ENCODE peak calls at places on chromosome 12, in ten cellular contexts. Y is foreskin fibroblast, R is left ventricle myocardium inferior, V is lung, I is endothelial cell, K is B cell, U is HCT116, N is progenitor cell of endocrine pancreas, A is fibroblast of the aortic adventitia, T is K562. E is an unnamed sample.

GRCh38 chr12:52204095-52204930 is 12.5 kb upstream of the KRT80 start:
- DNase-seq in Y (peak), R (no peak), V (no peak), I (no peak), K (no peak), U (no peak), N (no peak), A (no peak), T (no peak), E (no peak)

GRCh38 chr12:128808651-128809050 is 15.1 kb downstream of the SLC15A4 start:
- DNase-seq in Y (no peak), R (no peak), V (no peak), I (no peak), K (no peak), U (no peak), N (no peak), A (no peak), T (no peak), E (no peak)

GRCh38 chr12:42477931-42478330 is 111.6 kb downstream of the PRICKLE1 start:
- DNase-seq in Y (peak), R (no peak), V (no peak), I (no peak), K (no peak), U (no peak), N (no peak), A (no peak), T (no peak), E (no peak)

GRCh38 chr12:87866602-87867292 is 162.5 kb downstream of the C12orf50 start:
- DNase-seq in Y (peak), R (no peak), V (no peak), I (peak), K (no peak), U (peak), N (no peak), A (peak), T (no peak), E (peak)

GRCh38 chr12:104337030-104337558 is 33.6 kb downstream of the EID3 start:
- DNase-seq in Y (no peak), R (no peak), V (no peak), I (no peak), K (no peak), U (no peak), N (no peak), A (no peak), T (no peak), E (no peak)

GRCh38 chr12:100716949-100717732 is 77.4 kb upstream of the ANO4 start:
- DNase-seq in Y (peak), R (no peak), V (no peak), I (peak), K (peak), U (no peak), N (peak), A (no peak), T (no peak), E (peak)

GRCh38 chr12:123041811-123042655 is 61.6 kb downstream of the ARL6IP4 start:
- DNase-seq in Y (peak), R (no peak), V (no peak), I (no peak), K (no peak), U (no peak), N (no peak), A (peak), T (no peak), E (no peak)

GRCh38 chr12:49518914-49519573 is 19.8 kb upstream of the KCNH3 start:
- DNase-seq in Y (peak), R (no peak), V (no peak), I (no peak), K (no peak), U (no peak), N (no peak), A (peak), T (peak), E (no peak)

GRCh38 chr12:77163068-77163810 is 97.9 kb upstream of the E2F7 start:
- DNase-seq in Y (no peak), R (no peak), V (no peak), I (no peak), K (no peak), U (no peak), N (no peak), A (no peak), T (no peak), E (no peak)

GRCh38 chr12:111430418-111431353 is 25.0 kb downstream of the SH2B3 start:
- DNase-seq in Y (no peak), R (no peak), V (no peak), I (no peak), K (peak), U (no peak), N (no peak), A (no peak), T (no peak), E (no peak)

GRCh38 chr12:127987199-127987901 is 279.6 kb upstream of the TMEM132C start:
- DNase-seq in Y (peak), R (no peak), V (no peak), I (no peak), K (no peak), U (no peak), N (no peak), A (peak), T (peak), E (no peak)

GRCh38 chr12:92973614-92974013 is 44.5 kb upstream of the EEA1 start:
- DNase-seq in Y (peak), R (no peak), V (no peak), I (no peak), K (no peak), U (no peak), N (no peak), A (peak), T (no peak), E (no peak)

GRCh38 chr12:71469235-71469873 is 29.8 kb downstream of the LGR5 start:
- DNase-seq in Y (peak), R (no peak), V (no peak), I (no peak), K (no peak), U (peak), N (no peak), A (peak), T (peak), E (peak)

GRCh38 chr12:45299132-45299692 is 83.3 kb downstream of the ANO6 start:
- DNase-seq in Y (peak), R (no peak), V (no peak), I (no peak), K (no peak), U (peak), N (no peak), A (peak), T (peak), E (no peak)

GRCh38 chr12:117933545-117933944 is 35.2 kb downstream of the KSR2 start:
- DNase-seq in Y (no peak), R (no peak), V (no peak), I (no peak), K (no peak), U (no peak), N (no peak), A (no peak), T (no peak), E (no peak)

GRCh38 chr12:132317233-132317938 is 12.0 kb downstream of the GALNT9 start:
- DNase-seq in Y (no peak), R (no peak), V (no peak), I (no peak), K (no peak), U (no peak), N (no peak), A (no peak), T (no peak), E (no peak)

GRCh38 chr12:1300460-1300859 is 293.9 kb downstream of the FBXL14 start:
- DNase-seq in Y (no peak), R (no peak), V (no peak), I (no peak), K (no peak), U (no peak), N (no peak), A (no peak), T (no peak), E (no peak)
- TF ChIP-seq CTCF in Y (no peak), R (no peak), V (no peak), I (no peak), K (no peak), U (no peak), N (no peak), A (no peak), T (no peak), E (no peak)

GRCh38 chr12:47801170-47801903 is 18.4 kb downstream of the HDAC7 start:
- DNase-seq in Y (peak), R (peak), V (no peak), I (peak), K (no peak), U (no peak), N (no peak), A (no peak), T (no peak), E (no peak)
- TF ChIP-seq CTCF in Y (peak), R (peak), V (no peak), I (no peak), K (no peak), U (no peak), N (no peak), A (peak), T (no peak), E (no peak)

GRCh38 chr12:95181103-95181502 is 36.2 kb downstream of the FGD6 start:
- DNase-seq in Y (no peak), R (no peak), V (no peak), I (no peak), K (no peak), U (no peak), N (no peak), A (no peak), T (peak), E (no peak)

GRCh38 chr12:95178136-95178535 is 39.1 kb downstream of the FGD6 start:
- DNase-seq in Y (no peak), R (no peak), V (no peak), I (no peak), K (no peak), U (no peak), N (no peak), A (no peak), T (no peak), E (peak)

GRCh38 chr12:95177201-95177768 is 40.0 kb downstream of the FGD6 start:
- DNase-seq in Y (no peak), R (no peak), V (no peak), I (no peak), K (no peak), U (no peak), N (no peak), A (no peak), T (no peak), E (no peak)

GRCh38 chr12:95182868-95183415 is 34.3 kb downstream of the FGD6 start:
- DNase-seq in Y (peak), R (no peak), V (no peak), I (no peak), K (no peak), U (peak), N (no peak), A (peak), T (peak), E (no peak)

GRCh38 chr12:95179011-95179410 is 38.3 kb downstream of the FGD6 start:
- DNase-seq in Y (no peak), R (no peak), V (no peak), I (no peak), K (no peak), U (no peak), N (no peak), A (no peak), T (peak), E (no peak)
- TF ChIP-seq CTCF in Y (no peak), R (no peak), V (no peak), I (no peak), K (no peak), U (no peak), N (no peak), A (no peak), T (no peak), E (no peak)

GRCh38 chr12:109203480-109203879 is 87.1 kb downstream of the ACACB start:
- DNase-seq in Y (no peak), R (no peak), V (no peak), I (no peak), K (no peak), U (no peak), N (no peak), A (no peak), T (no peak), E (no peak)
- TF ChIP-seq CTCF in Y (no peak), R (no peak), V (no peak), I (no peak), K (no peak), U (no peak), N (no peak), A (no peak), T (no peak), E (no peak)

E was measured in Calu3.